ENCODE peak calls at places on chromosomes 13 and 19, in eight cellular contexts. X, Q, T, G, N, K, H and I are unnamed samples. For H3K9me3, the result is how much of the 10 kb centered on the place peaks cover.

GRCh38 chr19:44892932-44893331 is 1.9 kb downstream of the TOMM40 start:
- DNase-seq in N (no peak), G (no peak), Q (no peak), X (no peak), K (no peak), T (no peak), H (no peak), I (no peak)

GRCh38 chr19:29285878-29286277 is 72.9 kb upstream of the UQCRFS1 start:
- DNase-seq in T (no peak), H (no peak), X (peak), N (peak), G (no peak), Q (no peak), K (peak), I (no peak)

GRCh38 chr13:23321534-23322241 is 111.8 kb downstream of the SACS start:
- DNase-seq in G (peak), N (peak), Q (peak), T (peak), X (no peak), H (no peak), K (no peak), I (no peak)

GRCh38 chr19:48997972-48998371 is 4.3 kb downstream of the RUVBL2 start:
- DNase-seq in H (no peak), Q (peak), K (peak), N (peak), G (peak), T (peak), X (peak), I (no peak)

GRCh38 chr13:78589206-78589605 is 14.1 kb downstream of the POU4F1 start:
- DNase-seq in K (peak), N (peak), T (no peak), X (peak), H (no peak), G (peak), Q (no peak), I (no peak)

GRCh38 chr13:40404967-40405716 is 261.3 kb downstream of the FOXO1 start:
- DNase-seq in G (no peak), Q (no peak), K (no peak), H (no peak), X (no peak), N (no peak), T (no peak), I (no peak)

GRCh38 chr13:32883501-32883900 is 132.7 kb upstream of the KL start:
- DNase-seq in H (no peak), X (no peak), G (no peak), K (no peak), Q (peak), N (peak), T (no peak), I (no peak)

GRCh38 chr13:109243311-109243951 is 543.0 kb downstream of the IRS2 start:
- DNase-seq in N (peak), H (no peak), X (no peak), G (no peak), T (no peak), K (no peak), Q (no peak), I (no peak)

GRCh38 chr13:20721454-20722357 is 18.2 kb downstream of the IL17D start:
- DNase-seq in K (peak), H (no peak), G (peak), T (peak), N (peak), X (no peak), Q (peak), I (no peak)

GRCh38 chr13:105518086-105518485 is 1017.4 kb downstream of the EFNB2 start:
- DNase-seq in K (no peak), G (no peak), H (no peak), T (no peak), Q (no peak), X (no peak), N (no peak), I (no peak)

GRCh38 chr13:39892731-39893293 is 237.3 kb downstream of the COG6 start:
- DNase-seq in N (peak), T (no peak), H (no peak), K (no peak), G (peak), X (no peak), Q (no peak), I (peak)

GRCh38 chr13:52695856-52696255 is 43.2 kb downstream of the SUGT1 start:
- DNase-seq in N (peak), T (no peak), K (no peak), Q (no peak), X (no peak), G (no peak), H (no peak), I (no peak)

GRCh38 chr19:57227461-57227860 is 3.4 kb upstream of the AURKC start:
- DNase-seq in T (no peak), X (no peak), K (no peak), N (no peak), G (no peak), H (no peak), Q (no peak), I (no peak)

GRCh38 chr13:27321619-27322385 is 51.2 kb downstream of the RASL11A start:
- DNase-seq in K (no peak), X (no peak), T (no peak), G (no peak), H (no peak), Q (no peak), N (no peak), I (no peak)

GRCh38 chr19:51691122-51692064 is 1.7 kb upstream of the SPACA6 start:
- DNase-seq in N (peak), T (no peak), K (peak), X (no peak), G (no peak), H (no peak), Q (no peak), I (no peak)

GRCh38 chr13:34899888-34900287 is 42.2 kb upstream of the NBEA start:
- DNase-seq in X (no peak), K (no peak), H (no peak), N (no peak), G (no peak), T (no peak), Q (no peak), I (no peak)

GRCh38 chr19:46951236-46951986 is 68.2 kb upstream of the NPAS1 start:
- DNase-seq in G (no peak), X (no peak), K (no peak), T (peak), H (no peak), Q (no peak), N (no peak), I (no peak)

GRCh38 chr13:20666948-20667347 is 36.6 kb upstream of the IL17D start:
- DNase-seq in K (no peak), X (no peak), G (no peak), T (no peak), N (no peak), Q (no peak), H (no peak), I (no peak)

GRCh38 chr19:33687761-33688656 is 66.3 kb downstream of the CHST8 start:
- DNase-seq in N (no peak), K (no peak), T (no peak), X (no peak), Q (no peak), G (no peak), H (no peak), I (no peak)

GRCh38 chr19:45834970-45835369 is 19.9 kb upstream of the RSPH6A start:
- DNase-seq in N (no peak), G (no peak), H (no peak), X (no peak), T (no peak), K (no peak), Q (no peak), I (no peak)

GRCh38 chr13:99433543-99434075 is 67.7 kb upstream of the TM9SF2 start:
- DNase-seq in Q (no peak), T (no peak), N (no peak), K (no peak), G (no peak), H (no peak), X (no peak), I (no peak)

GRCh38 chr13:35346494-35346893 is 130.0 kb downstream of the MAB21L1 start:
- DNase-seq in K (no peak), X (no peak), G (no peak), T (no peak), Q (no peak), N (no peak), H (no peak), I (no peak)

GRCh38 chr19:28535352-28535775 is 677.6 kb downstream of the UQCRFS1 start:
- DNase-seq in Q (no peak), G (no peak), K (no peak), H (no peak), T (no peak), X (no peak), N (no peak), I (no peak)

GRCh38 chr19:3798137-3798536 is 12.0 kb upstream of the MATK start:
- DNase-seq in K (no peak), T (no peak), H (peak), Q (no peak), N (no peak), G (no peak), X (no peak), I (peak)

GRCh38 chr19:54209748-54210494 is 9.3 kb downstream of the RPS9 start:
- DNase-seq in N (peak), H (no peak), Q (peak), T (peak), K (no peak), G (peak), X (no peak), I (no peak)

GRCh38 chr13:75271851-75272250 is 210.1 kb downstream of the TBC1D4 start:
- DNase-seq in N (peak), K (no peak), G (no peak), Q (no peak), X (no peak), H (no peak), T (no peak), I (no peak)

GRCh38 chr19:2841858-2842574 is 741 bp downstream of the ZNF555 start:
- DNase-seq in G (no peak), T (peak), Q (peak), N (no peak), X (no peak), H (no peak), K (peak), I (no peak)

GRCh38 chr13:48977973-48978372 is 2.3 kb downstream of the FNDC3A start:
- DNase-seq in Q (no peak), K (no peak), N (no peak), T (no peak), X (no peak), H (no peak), G (no peak), I (no peak)

GRCh38 chr13:39341238-39341637 is 261.8 kb downstream of the LHFPL6 start:
- DNase-seq in Q (no peak), N (no peak), G (no peak), K (no peak), H (no peak), X (no peak), T (no peak), I (no peak)

GRCh38 chr19:31223805-31224534 is 125.3 kb downstream of the TSHZ3 start:
- DNase-seq in X (no peak), G (no peak), T (no peak), Q (no peak), N (peak), H (no peak), K (no peak), I (no peak)

GRCh38 chr19:4042064-4042730 is 24.5 kb downstream of the ZBTB7A start:
- DNase-seq in X (no peak), G (no peak), Q (no peak), T (no peak), N (no peak), H (no peak), K (no peak), I (no peak)

GRCh38 chr19:447816-448546 is 12.9 kb downstream of the SHC2 start:
- DNase-seq in G (peak), H (no peak), K (no peak), N (peak), T (peak), X (no peak), Q (no peak), I (no peak)

GRCh38 chr19:37413243-37414084 is 42.6 kb downstream of the ZNF527 start:
- DNase-seq in G (no peak), H (no peak), Q (no peak), T (no peak), N (peak), K (no peak), X (no peak), I (no peak)
- H3K9me3 ChIP-seq in G (under half), H (half or more), Q (under half), T (half or more), N (under half), K (half or more), X (half or more), I (under half)

GRCh38 chr13:29846475-29847256 is 3.8 kb downstream of the UBL3 start:
- DNase-seq in G (no peak), H (no peak), N (no peak), K (no peak), T (no peak), Q (no peak), X (no peak), I (no peak)
- H3K27ac ChIP-seq in G (no peak), H (no peak), N (no peak), K (no peak), T (peak), Q (peak), X (no peak), I (no peak)

DNA sequence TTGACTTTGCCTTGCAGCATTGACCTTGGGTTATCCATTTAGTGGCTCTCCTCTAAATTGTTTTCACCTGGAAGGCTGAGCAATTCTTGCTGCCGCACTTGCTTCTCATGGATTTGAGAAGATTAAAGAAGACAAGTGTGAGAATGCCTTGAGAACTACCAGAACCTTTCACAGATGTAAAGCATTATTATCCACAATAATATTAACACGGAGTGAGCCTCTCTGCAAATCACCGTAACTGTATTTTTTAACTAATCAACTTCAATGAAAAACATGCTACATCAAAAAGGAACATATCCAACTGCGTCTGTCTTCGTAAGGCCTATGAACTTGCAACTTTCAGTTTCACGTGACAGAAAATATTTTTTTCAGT is 94.0 kb upstream of the RAP2A start:
- DNase-seq in T (no peak), X (no peak), Q (no peak), N (no peak), G (no peak), K (no peak), H (no peak), I (no peak)
- H3K4me3 ChIP-seq in T (no peak), X (no peak), Q (no peak), N (no peak), G (no peak), K (no peak), H (no peak), I (no peak)

GRCh38 chr13:106550570-106551135 is 15.2 kb upstream of the EFNB2 start:
- DNase-seq in T (no peak), G (peak), H (no peak), Q (no peak), X (no peak), N (no peak), K (no peak), I (no peak)
- H3K9me3 ChIP-seq in T (under half), G (under half), H (under half), Q (under half), X (under half), N (under half), K (under half), I (under half)

GRCh38 chr13:113102727-113103126 is 2.9 kb upstream of the F7 start:
- DNase-seq in G (no peak), Q (no peak), H (no peak), T (no peak), K (no peak), N (no peak), X (no peak), I (no peak)
- H3K27ac ChIP-seq in G (no peak), Q (no peak), H (no peak), T (no peak), K (no peak), N (no peak), X (no peak), I (no peak)

GRCh38 chr19:5321851-5322681 is 18.5 kb downstream of the PTPRS start:
- DNase-seq in H (no peak), Q (no peak), X (no peak), N (no peak), K (peak), T (peak), G (peak), I (no peak)
- H3K4me3 ChIP-seq in H (no peak), Q (no peak), X (no peak), N (no peak), K (no peak), T (no peak), G (no peak), I (no peak)